ENCODE peak calls at places on chromosome 2, in seven cellular contexts. W is H1, H is mesenchymal stem cell, Z is IMR-90, C is trophoblast cell, E is H9, R is mesendoderm. T is an unnamed sample.

GRCh38 chr2:238060096-238060541 is 682 bp upstream of the SCLY start:
- DNase-seq in H (no peak), W (no peak), C (no peak), E (no peak), R (peak; percentile 55), Z (peak; percentile 9), T (no peak)

GRCh38 chr2:68645523-68645922 is 2.1 kb downstream of the PROKR1 start:
- DNase-seq in C (peak; percentile 3), Z (peak; percentile 24), H (no peak), W (no peak), E (no peak), R (peak; percentile 13), T (no peak)

GRCh38 chr2:86477349-86477748 is 36.2 kb downstream of the KDM3A start:
- DNase-seq in C (peak; percentile 12), W (no peak), Z (peak; percentile 60), E (no peak), R (no peak), H (peak; percentile 5), T (no peak)

GRCh38 chr2:15595342-15595905 is 3.8 kb downstream of the DDX1 start:
- DNase-seq in Z (no peak), E (no peak), R (no peak), H (no peak), C (no peak), W (no peak), T (no peak)

GRCh38 chr2:37856101-37856751 is 68.9 kb upstream of the RMDN2 start:
- DNase-seq in C (no peak), R (no peak), H (no peak), E (no peak), Z (no peak), W (no peak), T (no peak)

GRCh38 chr2:232324778-232325177 is 53.8 kb upstream of the ALPP start:
- DNase-seq in R (no peak), C (no peak), Z (no peak), E (peak; percentile 14), H (no peak), W (no peak), T (no peak)

GRCh38 chr2:10331702-10332401 is 29.1 kb downstream of the HPCAL1 start:
- DNase-seq in Z (no peak), E (no peak), W (no peak), H (no peak), C (peak; percentile 41), R (no peak), T (no peak)

GRCh38 chr2:5315512-5315911 is 376.7 kb upstream of the SOX11 start:
- DNase-seq in R (peak; percentile 22), C (no peak), E (no peak), W (no peak), Z (no peak), H (no peak), T (peak; percentile 5)

GRCh38 chr2:205580591-205580990 is 101.7 kb upstream of the NRP2 start:
- DNase-seq in C (peak; percentile 65), R (peak; percentile 30), W (no peak), Z (peak; percentile 63), E (no peak), H (peak; percentile 62), T (no peak)

GRCh38 chr2:102509749-102510148 is 36.7 kb downstream of the SLC9A4 start:
- DNase-seq in C (peak; percentile 38), W (no peak), E (no peak), R (no peak), H (no peak), Z (peak; percentile 50), T (no peak)

GRCh38 chr2:11873346-11873745 is 126.9 kb downstream of the LPIN1 start:
- DNase-seq in C (no peak), Z (no peak), H (no peak), R (no peak), E (no peak), W (peak; percentile 1), T (no peak)

GRCh38 chr2:8511868-8512612 is 169.8 kb upstream of the ID2 start:
- DNase-seq in W (no peak), E (no peak), H (peak; percentile 75), Z (peak; percentile 64), C (no peak), R (no peak), T (no peak)

GRCh38 chr2:97731274-97732050 is 18.1 kb downstream of the ZAP70 start:
- DNase-seq in R (no peak), W (no peak), Z (no peak), E (no peak), H (no peak), C (no peak), T (no peak)

GRCh38 chr2:105454801-105455485 is 56.1 kb upstream of the FHL2 start:
- DNase-seq in R (peak; percentile 55), W (no peak), E (peak; percentile 54), C (peak; percentile 43), H (peak; percentile 87), Z (peak; percentile 61), T (no peak)

GRCh38 chr2:234970467-234970866 is 18.6 kb downstream of the SH3BP4 start:
- DNase-seq in Z (peak; percentile 53), H (peak; percentile 64), E (no peak), R (no peak), C (peak; percentile 78), W (no peak), T (no peak)

GRCh38 chr2:20231632-20232031 is 6.7 kb upstream of the SDC1 start:
- DNase-seq in Z (peak; percentile 76), E (peak; percentile 84), W (peak; percentile 72), R (peak; percentile 89), H (no peak), C (peak; percentile 96), T (no peak)

GRCh38 chr2:33488178-33488690 is 11.8 kb downstream of the RASGRP3 start:
- DNase-seq in Z (no peak), H (no peak), E (no peak), C (no peak), W (no peak), R (no peak), T (no peak)

DNA sequence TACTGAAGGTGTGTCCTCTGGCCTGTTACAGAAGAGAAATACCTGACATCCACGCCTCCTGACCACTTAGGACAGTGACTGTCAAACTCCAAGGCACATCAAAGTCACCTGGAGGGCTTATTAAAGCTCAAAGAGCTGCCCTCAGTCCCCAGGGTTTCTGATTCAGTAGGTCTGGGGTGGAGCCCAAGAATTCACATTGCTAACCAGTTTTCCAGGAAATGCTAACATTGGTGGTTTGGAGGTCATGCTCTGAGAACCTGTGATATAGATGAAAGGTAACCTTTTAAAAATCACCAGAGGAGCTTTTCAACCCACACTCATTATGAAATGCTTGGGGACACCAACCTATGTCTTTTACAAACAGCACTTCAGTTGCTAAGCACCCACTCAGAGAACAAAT is 172.3 kb downstream of the ALK start:
- DNase-seq in W (no peak), C (no peak), E (no peak), Z (no peak), R (no peak), H (no peak), T (no peak)
- H3K4me2 ChIP-seq in W (no peak overlapping the region), C (no peak overlapping the region), E (no peak overlapping the region), Z (no peak overlapping the region), R (no peak overlapping the region), H (no peak overlapping the region), T (no peak overlapping the region)

GRCh38 chr2:200698217-200698616 is 112.4 kb downstream of the AOX1 start:
- DNase-seq in R (peak; percentile 21), H (no peak), W (no peak), E (no peak), C (no peak), Z (no peak), T (no peak)
- H4K8ac ChIP-seq in R (no peak overlapping the region), H (no peak overlapping the region), W (no peak overlapping the region), E (no peak overlapping the region), C (no peak overlapping the region), Z (no peak overlapping the region), T (no peak overlapping the region)

GRCh38 chr2:171610824-171611223 is 76.4 kb upstream of the DYNC1I2 start:
- DNase-seq in Z (no peak), E (no peak), H (no peak), R (no peak), W (no peak), C (no peak), T (no peak)
- H3K4me2 ChIP-seq in Z (no peak overlapping the region), E (no peak overlapping the region), H (no peak overlapping the region), R (no peak overlapping the region), W (no peak overlapping the region), C (no peak overlapping the region), T (no peak overlapping the region)

DNA sequence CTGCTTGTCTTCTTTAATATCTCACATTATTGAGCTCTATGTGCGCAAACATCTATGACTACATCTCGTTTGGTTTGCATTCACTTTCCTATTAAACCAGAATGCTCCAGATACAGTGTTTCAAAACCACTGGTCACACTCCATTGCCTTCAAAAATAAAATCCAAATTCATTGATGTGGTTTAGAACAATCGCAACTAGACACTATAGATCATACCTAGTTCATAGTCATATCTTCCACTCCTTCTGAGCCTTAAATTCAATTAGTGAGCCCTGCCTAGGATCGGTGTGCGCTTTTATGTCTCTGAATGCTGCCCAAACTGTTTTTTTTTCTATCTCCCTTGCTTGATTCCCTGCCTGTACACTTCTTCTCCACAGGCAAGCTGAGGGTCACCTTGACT is 238.5 kb upstream of the RGPD4 start:
- DNase-seq in R (no peak), H (no peak), Z (no peak), W (no peak), C (no peak), E (no peak), T (no peak)
- H4K8ac ChIP-seq in R (no peak overlapping the region), H (no peak overlapping the region), Z (no peak overlapping the region), W (no peak overlapping the region), C (no peak overlapping the region), E (no peak overlapping the region), T (no peak overlapping the region)

T was measured in neuronal stem cell.